ENCODE peak calls at places on chromosomes 1 and 21, in ten cellular contexts. One of them, this sample, is unnamed.

GRCh38 chr1:205304046-205304694 is 17.4 kb downstream of the NUAK2 start:
- DNase-seq in hepatocyte: no peak
- DNase-seq in GM20000: no peak
- DNase-seq in cardiac fibroblast: no peak
- DNase-seq in fibroblast of gingiva: no peak
- DNase-seq in Peyer's patch: no peak
- DNase-seq in caudate nucleus: no peak
- DNase-seq in HCEC 1CT: no peak
- DNase-seq in psoas muscle: no peak
- DNase-seq in T-helper 1 cell: no peak
- DNase-seq in this sample: no peak

GRCh38 chr1:206898089-206898908 is 1.1 kb downstream of the IL24 start:
- DNase-seq in hepatocyte: no peak
- DNase-seq in GM20000: no peak
- DNase-seq in cardiac fibroblast: peak; percentile 68
- DNase-seq in fibroblast of gingiva: peak; percentile 67
- DNase-seq in Peyer's patch: no peak
- DNase-seq in caudate nucleus: no peak
- DNase-seq in HCEC 1CT: peak; percentile 85
- DNase-seq in psoas muscle: no peak
- DNase-seq in T-helper 1 cell: no peak
- DNase-seq in this sample: no peak

GRCh38 chr1:9689011-9689706 is 37.6 kb downstream of the PIK3CD start:
- DNase-seq in hepatocyte: peak; percentile 90
- DNase-seq in GM20000: peak; percentile 96
- DNase-seq in cardiac fibroblast: peak; percentile 62
- DNase-seq in fibroblast of gingiva: peak; percentile 67
- DNase-seq in Peyer's patch: peak; percentile 92
- DNase-seq in caudate nucleus: peak; percentile 8
- DNase-seq in HCEC 1CT: peak; percentile 61
- DNase-seq in psoas muscle: peak; percentile 87
- DNase-seq in T-helper 1 cell: peak; percentile 67
- DNase-seq in this sample: peak; percentile 97

GRCh38 chr1:9900142-9901043 is 9.7 kb downstream of the CTNNBIP1 start:
- DNase-seq in hepatocyte: peak; percentile 73
- DNase-seq in GM20000: no peak
- DNase-seq in cardiac fibroblast: no peak
- DNase-seq in fibroblast of gingiva: no peak
- DNase-seq in Peyer's patch: peak; percentile 65
- DNase-seq in caudate nucleus: peak; percentile 19
- DNase-seq in HCEC 1CT: no peak
- DNase-seq in psoas muscle: no peak
- DNase-seq in T-helper 1 cell: no peak
- DNase-seq in this sample: peak; percentile 90

GRCh38 chr1:207898836-207899235 is 12.1 kb downstream of the CD34 start:
- DNase-seq in hepatocyte: no peak
- DNase-seq in GM20000: no peak
- DNase-seq in cardiac fibroblast: no peak
- DNase-seq in fibroblast of gingiva: no peak
- DNase-seq in Peyer's patch: no peak
- DNase-seq in caudate nucleus: no peak
- DNase-seq in HCEC 1CT: no peak
- DNase-seq in psoas muscle: no peak
- DNase-seq in T-helper 1 cell: no peak
- DNase-seq in this sample: no peak

GRCh38 chr1:26537951-26538352 is 8.4 kb downstream of the RPS6KA1 start:
- DNase-seq in hepatocyte: peak; percentile 74
- DNase-seq in GM20000: peak; percentile 70
- DNase-seq in cardiac fibroblast: peak; percentile 50
- DNase-seq in fibroblast of gingiva: no peak
- DNase-seq in Peyer's patch: peak; percentile 66
- DNase-seq in caudate nucleus: peak; percentile 36
- DNase-seq in HCEC 1CT: peak; percentile 19
- DNase-seq in psoas muscle: no peak
- DNase-seq in T-helper 1 cell: no peak
- DNase-seq in this sample: peak; percentile 65

GRCh38 chr1:41805771-41806471 is 112.8 kb downstream of the HIVEP3 start:
- DNase-seq in hepatocyte: no peak
- DNase-seq in GM20000: no peak
- DNase-seq in cardiac fibroblast: no peak
- DNase-seq in fibroblast of gingiva: no peak
- DNase-seq in Peyer's patch: no peak
- DNase-seq in caudate nucleus: no peak
- DNase-seq in HCEC 1CT: no peak
- DNase-seq in psoas muscle: no peak
- DNase-seq in T-helper 1 cell: no peak
- DNase-seq in this sample: no peak

GRCh38 chr1:193431265-193431977 is 245.0 kb upstream of the B3GALT2 start:
- DNase-seq in hepatocyte: no peak
- DNase-seq in GM20000: no peak
- DNase-seq in cardiac fibroblast: peak; percentile 25
- DNase-seq in fibroblast of gingiva: no peak
- DNase-seq in Peyer's patch: no peak
- DNase-seq in caudate nucleus: no peak
- DNase-seq in HCEC 1CT: no peak
- DNase-seq in psoas muscle: no peak
- DNase-seq in T-helper 1 cell: no peak
- DNase-seq in this sample: no peak

GRCh38 chr1:67134692-67135091 is at the start of gene C1orf141:
- DNase-seq in hepatocyte: no peak
- DNase-seq in GM20000: peak; percentile 5
- DNase-seq in cardiac fibroblast: peak; percentile 27
- DNase-seq in fibroblast of gingiva: no peak
- DNase-seq in Peyer's patch: peak; percentile 51
- DNase-seq in caudate nucleus: no peak
- DNase-seq in HCEC 1CT: no peak
- DNase-seq in psoas muscle: no peak
- DNase-seq in T-helper 1 cell: no peak
- DNase-seq in this sample: no peak

GRCh38 chr1:169309178-169310166 is 58.1 kb downstream of the NME7 start:
- DNase-seq in hepatocyte: no peak
- DNase-seq in GM20000: peak; percentile 19
- DNase-seq in cardiac fibroblast: no peak
- DNase-seq in fibroblast of gingiva: no peak
- DNase-seq in Peyer's patch: no peak
- DNase-seq in caudate nucleus: no peak
- DNase-seq in HCEC 1CT: no peak
- DNase-seq in psoas muscle: no peak
- DNase-seq in T-helper 1 cell: peak; percentile 10
- DNase-seq in this sample: no peak

GRCh38 chr1:209560952-209561351 is 22.6 kb upstream of the CAMK1G start:
- DNase-seq in hepatocyte: no peak
- DNase-seq in GM20000: no peak
- DNase-seq in cardiac fibroblast: no peak
- DNase-seq in fibroblast of gingiva: no peak
- DNase-seq in Peyer's patch: no peak
- DNase-seq in caudate nucleus: no peak
- DNase-seq in HCEC 1CT: no peak
- DNase-seq in psoas muscle: no peak
- DNase-seq in T-helper 1 cell: no peak
- DNase-seq in this sample: no peak

GRCh38 chr21:26106562-26106961 is 64.0 kb downstream of the APP start:
- DNase-seq in hepatocyte: no peak
- DNase-seq in GM20000: no peak
- DNase-seq in cardiac fibroblast: peak; percentile 46
- DNase-seq in fibroblast of gingiva: no peak
- DNase-seq in Peyer's patch: no peak
- DNase-seq in caudate nucleus: no peak
- DNase-seq in HCEC 1CT: no peak
- DNase-seq in psoas muscle: no peak
- DNase-seq in T-helper 1 cell: no peak
- DNase-seq in this sample: no peak

GRCh38 chr1:41355356-41355755 is 5.9 kb upstream of the FOXO6 start:
- DNase-seq in hepatocyte: no peak
- DNase-seq in GM20000: no peak
- DNase-seq in cardiac fibroblast: no peak
- DNase-seq in fibroblast of gingiva: no peak
- DNase-seq in Peyer's patch: peak; percentile 15
- DNase-seq in caudate nucleus: no peak
- DNase-seq in HCEC 1CT: no peak
- DNase-seq in psoas muscle: no peak
- DNase-seq in T-helper 1 cell: no peak
- DNase-seq in this sample: no peak

GRCh38 chr1:111895456-111895855 is 94.0 kb downstream of the KCND3 start:
- DNase-seq in hepatocyte: no peak
- DNase-seq in GM20000: no peak
- DNase-seq in cardiac fibroblast: no peak
- DNase-seq in fibroblast of gingiva: no peak
- DNase-seq in Peyer's patch: no peak
- DNase-seq in caudate nucleus: peak; percentile 61
- DNase-seq in HCEC 1CT: no peak
- DNase-seq in psoas muscle: no peak
- DNase-seq in T-helper 1 cell: no peak
- DNase-seq in this sample: no peak

GRCh38 chr1:166975361-166976129 is at the start of gene ILDR2:
- DNase-seq in hepatocyte: peak; percentile 65
- DNase-seq in GM20000: peak; percentile 87
- DNase-seq in cardiac fibroblast: peak; percentile 14
- DNase-seq in fibroblast of gingiva: peak; percentile 10
- DNase-seq in Peyer's patch: peak; percentile 67
- DNase-seq in caudate nucleus: peak; percentile 34
- DNase-seq in HCEC 1CT: no peak
- DNase-seq in psoas muscle: peak; percentile 66
- DNase-seq in T-helper 1 cell: peak; percentile 49
- DNase-seq in this sample: peak; percentile 86

GRCh38 chr21:26849428-26850115 is 4.4 kb upstream of the ADAMTS1 start:
- DNase-seq in hepatocyte: peak; percentile 74
- DNase-seq in GM20000: no peak
- DNase-seq in cardiac fibroblast: peak; percentile 84
- DNase-seq in fibroblast of gingiva: peak; percentile 67
- DNase-seq in Peyer's patch: no peak
- DNase-seq in caudate nucleus: no peak
- DNase-seq in HCEC 1CT: peak; percentile 68
- DNase-seq in psoas muscle: no peak
- DNase-seq in T-helper 1 cell: no peak
- DNase-seq in this sample: no peak

GRCh38 chr21:42681296-42682206 is 28.1 kb downstream of the PDE9A start:
- DNase-seq in hepatocyte: no peak
- DNase-seq in GM20000: no peak
- DNase-seq in cardiac fibroblast: no peak
- DNase-seq in fibroblast of gingiva: no peak
- DNase-seq in Peyer's patch: no peak
- DNase-seq in caudate nucleus: no peak
- DNase-seq in HCEC 1CT: no peak
- DNase-seq in psoas muscle: peak; percentile 25
- DNase-seq in T-helper 1 cell: peak; percentile 23
- DNase-seq in this sample: no peak